ENCODE peak calls at places on chromosomes 13 and 19, in four cellular contexts. One of them, this sample, is unnamed.

GRCh38 chr13:29920018-29920643 is 69.7 kb upstream of the UBL3 start:
- DNase-seq in smooth muscle cell of the brain vasculature: no peak
- DNase-seq in GM12865: no peak
- DNase-seq in neural crest cell: no peak
- DNase-seq in this sample: no peak

GRCh38 chr19:33476151-33476707 is 45.4 kb downstream of the PEPD start:
- DNase-seq in GM12865: no peak
- DNase-seq in neural crest cell: no peak
- DNase-seq in smooth muscle cell of the brain vasculature: no peak
- DNase-seq in this sample: no peak

GRCh38 chr13:33264620-33264978 is 21.0 kb downstream of the STARD13 start:
- DNase-seq in smooth muscle cell of the brain vasculature: no peak
- DNase-seq in GM12865: no peak
- DNase-seq in neural crest cell: no peak
- DNase-seq in this sample: no peak

GRCh38 chr13:80086304-80086721 is 254.6 kb downstream of the SPRY2 start:
- DNase-seq in GM12865: no peak
- DNase-seq in smooth muscle cell of the brain vasculature: no peak
- DNase-seq in neural crest cell: no peak
- DNase-seq in this sample: no peak

GRCh38 chr19:29666634-29667389 is 1.6 kb downstream of the PLEKHF1 start:
- DNase-seq in smooth muscle cell of the brain vasculature: peak
- DNase-seq in neural crest cell: no peak
- DNase-seq in GM12865: peak
- DNase-seq in this sample: no peak

GRCh38 chr13:75537401-75538365 is at the start of gene COMMD6:
- DNase-seq in smooth muscle cell of the brain vasculature: peak
- DNase-seq in GM12865: peak
- DNase-seq in neural crest cell: peak
- DNase-seq in this sample: peak

GRCh38 chr19:40266111-40266510 is 19.0 kb downstream of the AKT2 start:
- DNase-seq in GM12865: no peak
- DNase-seq in neural crest cell: no peak
- DNase-seq in smooth muscle cell of the brain vasculature: no peak
- DNase-seq in this sample: no peak

GRCh38 chr19:18521692-18522123 is at the start of gene ELL:
- DNase-seq in smooth muscle cell of the brain vasculature: no peak
- DNase-seq in neural crest cell: no peak
- DNase-seq in GM12865: no peak
- DNase-seq in this sample: no peak

GRCh38 chr19:12779162-12779993 is 4.0 kb upstream of the HOOK2 start:
- DNase-seq in neural crest cell: peak
- DNase-seq in GM12865: peak
- DNase-seq in smooth muscle cell of the brain vasculature: no peak
- DNase-seq in this sample: peak

GRCh38 chr13:30623392-30623791 is 5.7 kb downstream of the USPL1 start:
- DNase-seq in smooth muscle cell of the brain vasculature: no peak
- DNase-seq in neural crest cell: no peak
- DNase-seq in GM12865: no peak
- DNase-seq in this sample: no peak

GRCh38 chr19:23440791-23441190 is 45.5 kb upstream of the ZNF91 start:
- DNase-seq in neural crest cell: no peak
- DNase-seq in smooth muscle cell of the brain vasculature: no peak
- DNase-seq in GM12865: peak
- DNase-seq in this sample: peak

GRCh38 chr13:30125422-30126073 is 181.8 kb downstream of the KATNAL1 start:
- DNase-seq in smooth muscle cell of the brain vasculature: peak
- DNase-seq in GM12865: no peak
- DNase-seq in neural crest cell: no peak
- DNase-seq in this sample: no peak

GRCh38 chr13:112244061-112244460 is 132.1 kb upstream of the SPACA7 start:
- DNase-seq in GM12865: no peak
- DNase-seq in smooth muscle cell of the brain vasculature: no peak
- DNase-seq in neural crest cell: no peak
- DNase-seq in this sample: no peak

GRCh38 chr13:73521291-73521626 is 462.5 kb downstream of the KLF5 start:
- DNase-seq in smooth muscle cell of the brain vasculature: no peak
- DNase-seq in neural crest cell: no peak
- DNase-seq in GM12865: no peak
- DNase-seq in this sample: no peak

GRCh38 chr19:35228177-35228930 is at the start of gene FAM187B:
- DNase-seq in neural crest cell: no peak
- DNase-seq in smooth muscle cell of the brain vasculature: no peak
- DNase-seq in GM12865: no peak
- DNase-seq in this sample: no peak

GRCh38 chr13:30866692-30867669 is 39.1 kb upstream of the MEDAG start:
- DNase-seq in smooth muscle cell of the brain vasculature: no peak
- DNase-seq in GM12865: no peak
- DNase-seq in neural crest cell: no peak
- DNase-seq in this sample: no peak

GRCh38 chr19:38658462-38659306 is 11.2 kb downstream of the ACTN4 start:
- DNase-seq in GM12865: no peak
- DNase-seq in smooth muscle cell of the brain vasculature: peak
- DNase-seq in neural crest cell: no peak
- DNase-seq in this sample: no peak

GRCh38 chr13:51717786-51718398 is 86.1 kb downstream of the DHRS12 start:
- DNase-seq in GM12865: no peak
- DNase-seq in neural crest cell: no peak
- DNase-seq in smooth muscle cell of the brain vasculature: no peak
- DNase-seq in this sample: no peak

GRCh38 chr19:31349160-31349881 is at the start of gene TSHZ3:
- DNase-seq in neural crest cell: peak
- DNase-seq in smooth muscle cell of the brain vasculature: peak
- DNase-seq in GM12865: no peak
- DNase-seq in this sample: no peak

GRCh38 chr13:31588331-31588730 is 151.0 kb upstream of the RXFP2 start:
- DNase-seq in neural crest cell: no peak
- DNase-seq in GM12865: no peak
- DNase-seq in smooth muscle cell of the brain vasculature: no peak
- DNase-seq in this sample: no peak

GRCh38 chr13:35787937-35788336 is 311.4 kb upstream of the MAB21L1 start:
- DNase-seq in neural crest cell: no peak
- DNase-seq in GM12865: no peak
- DNase-seq in smooth muscle cell of the brain vasculature: no peak
- DNase-seq in this sample: no peak

GRCh38 chr19:50257141-50257540 is 53.7 kb downstream of the MYH14 start:
- DNase-seq in smooth muscle cell of the brain vasculature: no peak
- DNase-seq in GM12865: no peak
- DNase-seq in neural crest cell: no peak
- DNase-seq in this sample: no peak

GRCh38 chr19:5877427-5877826 is 7.1 kb upstream of the FUT5 start:
- DNase-seq in neural crest cell: no peak
- DNase-seq in GM12865: no peak
- DNase-seq in smooth muscle cell of the brain vasculature: no peak
- DNase-seq in this sample: peak

GRCh38 chr19:3784607-3785463 is 1.3 kb downstream of the MATK start:
- DNase-seq in GM12865: no peak
- DNase-seq in smooth muscle cell of the brain vasculature: no peak
- DNase-seq in neural crest cell: no peak
- DNase-seq in this sample: no peak

GRCh38 chr19:3995619-3996018 is 10.4 kb upstream of the EEF2 start:
- DNase-seq in neural crest cell: no peak
- DNase-seq in GM12865: no peak
- DNase-seq in smooth muscle cell of the brain vasculature: no peak
- DNase-seq in this sample: no peak

GRCh38 chr13:111411186-111411858 is 90.9 kb downstream of the TEX29 start:
- DNase-seq in neural crest cell: no peak
- DNase-seq in GM12865: no peak
- DNase-seq in smooth muscle cell of the brain vasculature: no peak
- DNase-seq in this sample: no peak

GRCh38 chr19:40530091-40530901 is 46.4 kb upstream of the SHKBP1 start:
- DNase-seq in smooth muscle cell of the brain vasculature: no peak
- DNase-seq in GM12865: no peak
- DNase-seq in neural crest cell: peak
- DNase-seq in this sample: no peak

GRCh38 chr13:50512602-50513527 is 330.6 kb downstream of the DLEU7 start:
- DNase-seq in neural crest cell: peak
- DNase-seq in GM12865: peak
- DNase-seq in smooth muscle cell of the brain vasculature: no peak
- DNase-seq in this sample: peak

This sample was measured in Karpas-422.